ENCODE peak calls at places on chromosome 22, in seven cellular contexts. Y is IMR-90, B is tibial artery, C is A549, A is neural progenitor cell, G is AG04450, I is neuronal stem cell. L is an unnamed sample.

GRCh38 chr22:50699001-50699753 is 26.6 kb downstream of the SHANK3 start:
- DNase-seq in Y (no peak), B (no peak), C (no peak), A (no peak), G (no peak), I (no peak), L (peak; percentile 65)

GRCh38 chr22:39233736-39234120 is 11.1 kb downstream of the PDGFB start:
- DNase-seq in Y (no peak), B (no peak), C (no peak), A (peak; percentile 60), G (no peak), I (no peak), L (no peak)

GRCh38 chr22:22745225-22746060 is 101.0 kb downstream of the GGTLC2 start:
- DNase-seq in Y (peak; percentile 19), B (no peak), C (peak; percentile 10), A (peak; percentile 71), G (no peak), I (peak; percentile 15), L (no peak)

GRCh38 chr22:40436460-40437431 is 66.4 kb downstream of the SGSM3 start:
- DNase-seq in Y (peak; percentile 74), B (no peak), C (peak; percentile 29), A (peak; percentile 68), G (peak; percentile 38), I (peak; percentile 50), L (no peak)

GRCh38 chr22:49046546-49047305 is 780.9 kb downstream of the BRD1 start:
- DNase-seq in Y (no peak), B (no peak), C (peak; percentile 50), A (peak; percentile 86), G (no peak), I (peak; percentile 68), L (peak; percentile 51)

GRCh38 chr22:39478461-39478860 is 21.6 kb downstream of the MGAT3 start:
- DNase-seq in Y (peak; percentile 6), B (no peak), C (no peak), A (peak; percentile 60), G (no peak), I (no peak), L (no peak)

GRCh38 chr22:38996105-38996504 is 14.0 kb downstream of the APOBEC3B start:
- DNase-seq in Y (no peak), B (no peak), C (no peak), A (no peak), G (no peak), I (no peak), L (peak; percentile 38)

GRCh38 chr22:23212061-23213030 is 32.0 kb downstream of the BCR start:
- DNase-seq in Y (no peak), B (no peak), C (no peak), A (no peak), G (no peak), I (no peak), L (peak; percentile 40)

GRCh38 chr22:31933816-31934482 is 10.4 kb upstream of the YWHAH start:
- DNase-seq in Y (no peak), B (no peak), C (no peak), A (no peak), G (no peak), I (no peak), L (no peak)

GRCh38 chr22:39308614-39309363 is 10.6 kb downstream of the RPL3 start:
- DNase-seq in Y (peak; percentile 96), B (peak; percentile 85), C (peak; percentile 60), A (no peak), G (peak; percentile 83), I (no peak), L (peak; percentile 93)

GRCh38 chr22:23553438-23553837 is 26.7 kb downstream of the IGLL1 start:
- DNase-seq in Y (no peak), B (no peak), C (no peak), A (no peak), G (no peak), I (no peak), L (no peak)

GRCh38 chr22:49838771-49839717 is 11.4 kb upstream of the BRD1 start:
- DNase-seq in Y (peak; percentile 33), B (no peak), C (no peak), A (peak; percentile 37), G (no peak), I (no peak), L (peak; percentile 46)

GRCh38 chr22:41524283-41524682 is 20.0 kb downstream of the POLR3H start:
- DNase-seq in Y (peak; percentile 78), B (peak; percentile 88), C (no peak), A (no peak), G (peak; percentile 50), I (no peak), L (peak; percentile 89)

GRCh38 chr22:39135092-39135896 is 17.2 kb downstream of the CBX7 start:
- DNase-seq in Y (no peak), B (no peak), C (peak; percentile 68), A (peak; percentile 87), G (no peak), I (no peak), L (peak; percentile 69)

GRCh38 chr22:35995772-35996171 is 32.9 kb downstream of the RBFOX2 start:
- DNase-seq in Y (peak; percentile 99), B (peak; percentile 80), C (no peak), A (no peak), G (peak; percentile 98), I (no peak), L (peak; percentile 88)

GRCh38 chr22:31822523-31822922 is 68.7 kb downstream of the DEPDC5 start:
- DNase-seq in Y (no peak), B (no peak), C (no peak), A (no peak), G (no peak), I (no peak), L (no peak)

GRCh38 chr22:50691521-50691920 is 18.9 kb downstream of the SHANK3 start:
- DNase-seq in Y (peak; percentile 44), B (peak; percentile 13), C (no peak), A (peak; percentile 62), G (no peak), I (no peak), L (peak; percentile 24)

GRCh38 chr22:50139843-50140415 is 30.6 kb upstream of the PANX2 start:
- DNase-seq in Y (no peak), B (no peak), C (no peak), A (no peak), G (no peak), I (no peak), L (no peak)

GRCh38 chr22:44691796-44692661 is 10.0 kb upstream of the PRR5 start:
- DNase-seq in Y (no peak), B (no peak), C (no peak), A (no peak), G (no peak), I (no peak), L (peak; percentile 61)
- H3K27ac ChIP-seq in Y (no peak overlapping the region), B (no peak overlapping the region), C (no peak overlapping the region), A (no peak overlapping the region), G (no peak overlapping the region), I (no peak overlapping the region), L (no peak overlapping the region)

GRCh38 chr22:29208879-29209623 is 3.4 kb downstream of the EMID1 start:
- DNase-seq in Y (no peak), B (peak; percentile 65), C (no peak), A (no peak), G (no peak), I (no peak), L (no peak)

GRCh38 chr22:29207562-29208501 is 2.1 kb downstream of the EMID1 start:
- DNase-seq in Y (no peak), B (no peak), C (no peak), A (no peak), G (no peak), I (no peak), L (no peak)

GRCh38 chr22:29207231-29207550 is 1.5 kb downstream of the EMID1 start:
- DNase-seq in Y (no peak), B (no peak), C (no peak), A (no peak), G (no peak), I (no peak), L (no peak)

GRCh38 chr22:29209624-29209929 is 3.9 kb downstream of the EMID1 start:
- DNase-seq in Y (no peak), B (no peak), C (no peak), A (no peak), G (no peak), I (no peak), L (no peak)

DNA sequence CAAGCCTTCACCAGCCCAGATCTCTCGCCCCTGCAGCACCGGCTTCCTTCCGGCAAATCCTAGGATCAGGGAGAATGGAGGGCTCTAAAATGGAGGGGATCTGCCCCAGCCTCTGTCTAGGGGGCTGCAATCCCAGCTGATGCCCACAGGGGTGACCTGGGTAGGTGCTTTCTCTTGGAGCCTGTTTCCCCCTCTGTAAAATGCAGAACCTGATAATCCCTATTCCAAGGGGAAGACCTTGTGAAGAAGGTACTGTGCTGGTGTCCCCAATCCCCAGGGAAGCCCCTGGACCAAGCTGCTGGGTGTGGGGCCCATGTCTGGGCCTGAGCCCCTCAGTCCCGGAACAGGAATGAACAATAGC is 2.8 kb downstream of the EMID1 start:
- DNase-seq in Y (no peak), B (no peak), C (no peak), A (no peak), G (no peak), I (no peak), L (no peak)
- H3K4me3 ChIP-seq in Y (no peak overlapping the region), B (no peak overlapping the region), C (no peak overlapping the region), A (no peak overlapping the region), G (no peak overlapping the region), I (no peak overlapping the region), L (no peak overlapping the region)

DNA sequence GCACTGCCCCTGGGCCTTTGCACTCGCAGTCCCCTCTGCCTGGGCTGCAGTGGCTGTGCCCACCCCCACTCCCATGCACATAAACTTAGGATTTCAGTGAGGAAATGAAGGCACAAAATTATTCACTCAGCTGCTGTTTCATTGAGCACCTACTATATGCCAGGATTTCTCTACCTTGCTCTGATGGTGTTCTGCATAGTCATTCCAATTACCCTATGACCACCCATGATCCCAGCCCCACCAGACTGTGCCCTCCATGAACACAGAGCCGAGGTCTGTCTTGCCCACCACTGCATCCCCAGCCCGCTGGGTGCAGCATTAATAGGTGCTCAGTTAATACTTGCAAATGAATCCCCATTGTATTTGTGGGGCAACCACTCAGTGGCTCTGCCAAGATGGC is 10.9 kb downstream of the CYTH4 start:
- DNase-seq in Y (no peak), B (no peak), C (no peak), A (no peak), G (no peak), I (no peak), L (no peak)
- H3K27ac ChIP-seq in Y (no peak overlapping the region), B (no peak overlapping the region), C (no peak overlapping the region), A (no peak overlapping the region), G (no peak overlapping the region), I (no peak overlapping the region), L (no peak overlapping the region)

DNA sequence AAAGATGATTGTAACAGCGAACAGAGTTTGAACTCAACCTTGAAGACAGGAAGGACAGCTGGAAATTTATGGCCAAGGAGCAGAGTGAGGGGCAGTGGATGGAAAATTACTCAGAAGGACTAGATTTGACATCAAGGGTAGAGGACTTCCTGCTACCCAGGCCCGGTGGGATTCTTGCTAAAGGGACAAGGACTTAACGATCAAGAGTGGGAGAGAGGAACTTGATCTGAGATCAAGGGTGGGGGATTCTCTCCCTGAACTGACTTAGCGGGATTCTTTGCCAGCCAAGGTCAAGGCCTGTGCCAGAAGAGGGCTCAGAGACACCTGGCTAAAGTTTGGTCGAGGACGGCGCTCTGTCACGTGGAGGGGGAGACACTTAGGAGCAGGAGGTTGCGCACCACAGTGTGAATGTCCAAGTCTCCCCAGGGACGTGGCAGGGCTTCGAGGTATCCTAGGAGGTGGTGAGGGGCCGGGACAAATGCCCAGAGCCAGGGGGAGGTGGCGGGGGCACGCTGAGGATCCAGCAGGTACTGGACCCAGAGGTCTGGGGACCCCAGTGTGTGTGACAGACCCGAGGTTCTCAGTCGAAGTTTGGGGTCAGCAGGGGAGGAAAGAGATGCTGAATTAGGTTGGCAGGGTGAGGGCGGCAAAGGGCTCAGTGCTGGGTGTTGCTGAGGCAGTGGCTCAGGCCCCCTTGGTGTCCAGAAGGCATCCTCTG is 46.1 kb upstream of the SHISAL1 start:
- DNase-seq in Y (no peak), B (no peak), C (no peak), A (no peak), G (no peak), I (no peak), L (peak; percentile 38)
- H3K4me3 ChIP-seq in Y (no peak overlapping the region), B (no peak overlapping the region), C (no peak overlapping the region), A (no peak overlapping the region), G (no peak overlapping the region), I (no peak overlapping the region), L (no peak overlapping the region)